ENCODE peak calls at places on chromosome 3, in seven cellular contexts. E, M, A, J, H, L and S are unnamed samples.

GRCh38 chr3:195458188-195458800 is 15.5 kb upstream of the ACAP2 start:
- DNase-seq in E (no peak), M (no peak), A (no peak), H (no peak), J (no peak), L (no peak), S (no peak)

GRCh38 chr3:8629151-8630021 is 15.2 kb downstream of the SSUH2 start:
- DNase-seq in H (peak; percentile 83), M (peak; percentile 76), J (no peak), A (peak; percentile 86), L (peak; percentile 90), E (no peak), S (peak; percentile 71)

GRCh38 chr3:169953462-169954141 is 13.0 kb upstream of the SEC62 start:
- DNase-seq in L (no peak), H (peak; percentile 53), J (no peak), E (no peak), M (no peak), A (no peak), S (no peak)

GRCh38 chr3:197135212-197135611 is 105.6 kb upstream of the MELTF start:
- DNase-seq in E (no peak), L (no peak), A (no peak), M (no peak), J (no peak), H (no peak), S (no peak)

GRCh38 chr3:29408676-29409075 is 127.8 kb downstream of the RBMS3 start:
- DNase-seq in L (no peak), J (no peak), H (no peak), E (no peak), A (no peak), M (no peak), S (no peak)

GRCh38 chr3:171251842-171252241 is 208.4 kb downstream of the TNIK start:
- DNase-seq in L (no peak), H (no peak), J (no peak), A (no peak), M (no peak), E (no peak), S (no peak)

GRCh38 chr3:94115482-94115881 is 52.6 kb downstream of the NSUN3 start:
- DNase-seq in M (no peak), H (no peak), E (peak; percentile 27), L (no peak), J (no peak), A (no peak), S (no peak)

GRCh38 chr3:155024006-155024638 is 56.0 kb upstream of the MME start:
- DNase-seq in E (no peak), A (no peak), J (no peak), M (no peak), L (no peak), H (no peak), S (no peak)

GRCh38 chr3:59364471-59364870 is 314.6 kb upstream of the CFAP20DC start:
- DNase-seq in L (no peak), J (no peak), H (no peak), M (no peak), A (no peak), E (no peak), S (no peak)

GRCh38 chr3:159766563-159767185 is 222.0 kb upstream of the IL12A start:
- DNase-seq in H (no peak), E (peak; percentile 64), L (peak; percentile 41), M (no peak), J (no peak), A (no peak), S (no peak)

GRCh38 chr3:53823026-53823955 is 22.9 kb downstream of the CHDH start:
- DNase-seq in H (no peak), L (no peak), A (no peak), J (no peak), E (no peak), M (peak; percentile 14), S (peak; percentile 47)

GRCh38 chr3:87509401-87509800 is 233.0 kb upstream of the POU1F1 start:
- DNase-seq in A (no peak), M (no peak), L (no peak), J (no peak), H (no peak), E (no peak), S (no peak)

GRCh38 chr3:21752749-21753347 is 1.8 kb upstream of the ZNF385D start:
- DNase-seq in H (no peak), A (no peak), M (no peak), L (peak; percentile 19), J (no peak), E (peak; percentile 60), S (no peak)

GRCh38 chr3:188229177-188229576 is 75.2 kb downstream of the LPP start:
- DNase-seq in H (no peak), L (no peak), A (no peak), E (no peak), J (peak; percentile 53), M (peak; percentile 40), S (no peak)

GRCh38 chr3:143526016-143526540 is 322.2 kb downstream of the SLC9A9 start:
- DNase-seq in M (no peak), H (no peak), J (no peak), A (no peak), L (no peak), E (no peak), S (no peak)

GRCh38 chr3:95407709-95408463 is 1345.0 kb downstream of the NSUN3 start:
- DNase-seq in L (no peak), J (no peak), M (no peak), A (no peak), E (no peak), H (no peak), S (no peak)

GRCh38 chr3:143627336-143627735 is 220.9 kb downstream of the SLC9A9 start:
- DNase-seq in A (no peak), M (no peak), L (no peak), E (no peak), J (no peak), H (no peak), S (no peak)

GRCh38 chr3:14472471-14473351 is 67.4 kb downstream of the GRIP2 start:
- DNase-seq in L (no peak), M (no peak), J (no peak), E (no peak), H (peak; percentile 89), A (peak; percentile 23), S (no peak)

GRCh38 chr3:176951586-176952292 is 245.5 kb downstream of the TBL1XR1 start:
- DNase-seq in L (no peak), H (no peak), J (no peak), E (no peak), M (no peak), A (no peak), S (no peak)

GRCh38 chr3:29525254-29525881 is 244.5 kb downstream of the RBMS3 start:
- DNase-seq in L (no peak), A (peak; percentile 16), E (no peak), H (peak; percentile 37), J (no peak), M (peak; percentile 55), S (peak; percentile 90)

GRCh38 chr3:73740041-73740440 is 115.3 kb upstream of the PDZRN3 start:
- DNase-seq in L (no peak), H (no peak), J (no peak), E (no peak), A (no peak), M (no peak), S (no peak)

GRCh38 chr3:73746610-73747009 is 121.9 kb upstream of the PDZRN3 start:
- DNase-seq in L (no peak), J (no peak), A (no peak), M (no peak), E (peak; percentile 12), H (no peak), S (no peak)

DNA sequence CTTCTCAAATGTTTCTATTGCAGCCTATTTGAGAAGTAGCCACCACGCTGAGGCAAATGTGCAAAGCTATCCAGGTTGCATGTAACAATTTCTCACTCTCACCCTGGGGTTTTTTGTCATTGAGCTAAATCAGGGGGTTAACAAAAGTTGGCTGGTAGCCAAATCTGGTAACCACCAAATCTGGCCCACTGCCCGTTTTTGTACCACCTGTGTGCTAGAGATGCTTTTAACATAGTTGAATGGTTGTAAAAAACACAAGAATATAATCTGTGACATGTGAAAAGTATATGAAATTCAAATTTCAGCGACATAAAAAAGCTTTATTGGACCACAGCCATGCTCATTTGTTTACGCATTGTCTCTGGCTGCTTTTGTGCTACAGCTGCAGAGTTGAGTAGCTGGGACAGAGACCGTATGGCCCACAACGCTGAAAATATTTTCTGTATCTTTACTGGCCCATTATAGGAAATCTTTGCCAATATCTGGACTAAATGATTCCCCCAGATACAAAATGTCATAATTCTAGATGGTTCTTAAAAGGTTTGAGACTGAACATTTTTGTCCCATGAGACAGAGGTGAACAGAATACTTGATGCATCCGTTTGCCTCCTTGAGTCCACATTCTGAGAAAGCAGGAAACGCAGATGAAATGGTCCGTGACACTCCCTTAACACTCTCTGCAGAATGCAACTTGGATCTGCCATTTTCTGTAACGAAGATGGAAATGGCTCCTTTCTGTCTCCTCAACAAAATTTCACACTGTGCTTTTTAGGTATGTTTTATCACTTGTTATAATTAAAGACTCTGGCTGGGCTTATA is 120.9 kb upstream of the PDZRN3 start:
- DNase-seq in J (no peak), A (no peak), H (no peak), E (no peak), M (no peak), L (no peak), S (no peak)
- TF ChIP-seq POLR2AphosphoS5 in J (no peak), A (no peak), H (no peak), E (no peak), M (no peak), L (no peak), S (peak; percentile 31)

GRCh38 chr3:32401541-32402052 is 9.9 kb downstream of the CMTM7 start:
- DNase-seq in M (peak; percentile 74), A (peak; percentile 74), E (peak; percentile 91), J (no peak), H (peak; percentile 83), L (no peak), S (peak; percentile 87)
- TF ChIP-seq EP300 in M (no peak), A (no peak), E (no peak), J (no peak), H (peak; percentile 45), L (no peak), S (no peak)

GRCh38 chr3:184485256-184485655 is 76.3 kb upstream of the EPHB3 start:
- DNase-seq in M (no peak), E (no peak), L (no peak), H (no peak), A (no peak), J (peak; percentile 7), S (no peak)
- H3K27ac ChIP-seq in M (no peak overlapping the region), E (no peak overlapping the region), L (no peak overlapping the region), H (no peak overlapping the region), A (no peak overlapping the region), J (no peak overlapping the region), S (no peak overlapping the region)

DNA sequence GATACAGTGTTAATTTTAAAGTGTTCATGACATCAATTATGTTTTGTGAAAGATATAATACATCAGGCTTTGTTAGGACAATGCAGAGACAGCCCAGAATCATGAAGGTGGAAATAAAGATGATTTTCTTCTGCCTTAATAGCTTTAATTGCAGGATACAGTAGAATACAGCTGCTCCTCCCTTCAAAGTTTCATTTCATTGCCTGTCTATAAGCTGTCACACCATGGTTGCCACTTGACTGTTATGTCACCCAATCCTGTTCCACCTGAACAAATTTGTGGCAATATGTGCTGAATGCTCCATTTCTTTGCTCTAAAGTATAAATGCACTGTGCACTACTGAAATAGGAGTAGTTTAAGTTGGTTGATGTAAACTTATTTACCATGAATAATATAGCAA is 537.8 kb upstream of the ROBO2 start:
- DNase-seq in E (no peak), L (no peak), M (no peak), J (no peak), A (no peak), H (no peak), S (no peak)
- TF ChIP-seq POLR2AphosphoS5 in E (no peak), L (no peak), M (no peak), J (no peak), A (no peak), H (no peak), S (no peak)